ENCODE peak calls at places on chromosome 6, in six cellular contexts. One of them, this sample, is unnamed. For H3K27me3, the result is how much of the 10 kb centered on the place peaks cover.

GRCh38 chr6:18148304-18149025 is 6.4 kb downstream of the TPMT start:
- DNase-seq in BE2C: no peak
- DNase-seq in fibroblast of lung: peak
- DNase-seq in thoracic aorta: no peak
- DNase-seq in heart left ventricle: no peak
- DNase-seq in left lung: no peak
- DNase-seq in this sample: no peak

GRCh38 chr6:137414599-137414998 is 79.6 kb downstream of the OLIG3 start:
- DNase-seq in BE2C: no peak
- DNase-seq in thoracic aorta: no peak
- DNase-seq in left lung: no peak
- DNase-seq in fibroblast of lung: no peak
- DNase-seq in heart left ventricle: no peak
- DNase-seq in this sample: no peak

GRCh38 chr6:149026530-149026942 is 279.7 kb downstream of the UST start:
- DNase-seq in BE2C: peak
- DNase-seq in heart left ventricle: no peak
- DNase-seq in thoracic aorta: no peak
- DNase-seq in left lung: no peak
- DNase-seq in fibroblast of lung: peak
- DNase-seq in this sample: no peak

GRCh38 chr6:136371117-136371696 is 81.6 kb upstream of the BCLAF1 start:
- DNase-seq in thoracic aorta: no peak
- DNase-seq in left lung: no peak
- DNase-seq in BE2C: no peak
- DNase-seq in heart left ventricle: no peak
- DNase-seq in fibroblast of lung: no peak
- DNase-seq in this sample: no peak

GRCh38 chr6:42935322-42935721 is 6.0 kb downstream of the CNPY3 start:
- DNase-seq in fibroblast of lung: no peak
- DNase-seq in heart left ventricle: no peak
- DNase-seq in thoracic aorta: no peak
- DNase-seq in left lung: peak
- DNase-seq in BE2C: no peak
- DNase-seq in this sample: no peak

GRCh38 chr6:52746213-52746612 is 17.1 kb downstream of the GSTA2 start:
- DNase-seq in left lung: no peak
- DNase-seq in thoracic aorta: no peak
- DNase-seq in fibroblast of lung: no peak
- DNase-seq in BE2C: no peak
- DNase-seq in heart left ventricle: no peak
- DNase-seq in this sample: no peak

GRCh38 chr6:29974901-29975560 is 32.7 kb downstream of the HLA-A start:
- DNase-seq in fibroblast of lung: no peak
- DNase-seq in heart left ventricle: no peak
- DNase-seq in left lung: no peak
- DNase-seq in BE2C: no peak
- DNase-seq in thoracic aorta: no peak
- DNase-seq in this sample: no peak

GRCh38 chr6:20202070-20202658 is 10.1 kb downstream of the MBOAT1 start:
- DNase-seq in BE2C: no peak
- DNase-seq in left lung: no peak
- DNase-seq in fibroblast of lung: peak
- DNase-seq in thoracic aorta: no peak
- DNase-seq in heart left ventricle: no peak
- DNase-seq in this sample: no peak

GRCh38 chr6:56752009-56752408 is 109.3 kb upstream of the DST start:
- DNase-seq in BE2C: no peak
- DNase-seq in heart left ventricle: no peak
- DNase-seq in thoracic aorta: no peak
- DNase-seq in left lung: no peak
- DNase-seq in fibroblast of lung: peak
- DNase-seq in this sample: no peak

GRCh38 chr6:163679753-163680152 is 265.2 kb downstream of the QKI start:
- DNase-seq in fibroblast of lung: no peak
- DNase-seq in BE2C: no peak
- DNase-seq in left lung: no peak
- DNase-seq in heart left ventricle: no peak
- DNase-seq in thoracic aorta: no peak
- DNase-seq in this sample: no peak

GRCh38 chr6:159973951-159974350 is 5.1 kb downstream of the IGF2R start:
- DNase-seq in thoracic aorta: no peak
- DNase-seq in fibroblast of lung: peak
- DNase-seq in heart left ventricle: no peak
- DNase-seq in left lung: no peak
- DNase-seq in BE2C: no peak
- DNase-seq in this sample: no peak

GRCh38 chr6:162416307-162416706 is 311.3 kb downstream of the PRKN start:
- DNase-seq in heart left ventricle: no peak
- DNase-seq in left lung: no peak
- DNase-seq in thoracic aorta: no peak
- DNase-seq in fibroblast of lung: no peak
- DNase-seq in BE2C: no peak
- DNase-seq in this sample: no peak

GRCh38 chr6:122869437-122870024 is 80.5 kb downstream of the SMPDL3A start:
- DNase-seq in BE2C: peak
- DNase-seq in fibroblast of lung: peak
- DNase-seq in heart left ventricle: no peak
- DNase-seq in left lung: no peak
- DNase-seq in thoracic aorta: no peak
- DNase-seq in this sample: no peak

GRCh38 chr6:47301441-47301840 is 8.3 kb downstream of the TNFRSF21 start:
- DNase-seq in thoracic aorta: no peak
- DNase-seq in fibroblast of lung: no peak
- DNase-seq in BE2C: no peak
- DNase-seq in left lung: no peak
- DNase-seq in heart left ventricle: no peak
- DNase-seq in this sample: no peak

GRCh38 chr6:157172830-157173536 is 150.3 kb downstream of the TMEM242 start:
- DNase-seq in thoracic aorta: no peak
- DNase-seq in heart left ventricle: no peak
- DNase-seq in fibroblast of lung: no peak
- DNase-seq in left lung: no peak
- DNase-seq in BE2C: no peak
- DNase-seq in this sample: no peak

GRCh38 chr6:157169656-157170055 is 153.7 kb downstream of the TMEM242 start:
- DNase-seq in BE2C: no peak
- DNase-seq in fibroblast of lung: no peak
- DNase-seq in thoracic aorta: no peak
- DNase-seq in heart left ventricle: no peak
- DNase-seq in left lung: no peak
- DNase-seq in this sample: no peak

GRCh38 chr6:157172088-157172768 is 151.1 kb downstream of the TMEM242 start:
- DNase-seq in thoracic aorta: no peak
- DNase-seq in fibroblast of lung: no peak
- DNase-seq in left lung: no peak
- DNase-seq in BE2C: no peak
- DNase-seq in heart left ventricle: no peak
- DNase-seq in this sample: no peak

GRCh38 chr6:157170535-157170934 is 152.8 kb downstream of the TMEM242 start:
- DNase-seq in left lung: no peak
- DNase-seq in fibroblast of lung: no peak
- DNase-seq in BE2C: no peak
- DNase-seq in heart left ventricle: no peak
- DNase-seq in thoracic aorta: no peak
- DNase-seq in this sample: no peak

GRCh38 chr6:157169186-157169585 is 154.1 kb downstream of the TMEM242 start:
- DNase-seq in fibroblast of lung: no peak
- DNase-seq in thoracic aorta: no peak
- DNase-seq in left lung: no peak
- DNase-seq in heart left ventricle: no peak
- DNase-seq in BE2C: no peak
- DNase-seq in this sample: no peak
- TF ChIP-seq CTCF in fibroblast of lung: no peak
- TF ChIP-seq CTCF in thoracic aorta: no peak
- TF ChIP-seq CTCF in left lung: no peak
- TF ChIP-seq CTCF in heart left ventricle: no peak
- TF ChIP-seq CTCF in BE2C: no peak
- TF ChIP-seq CTCF in this sample: no peak

DNA sequence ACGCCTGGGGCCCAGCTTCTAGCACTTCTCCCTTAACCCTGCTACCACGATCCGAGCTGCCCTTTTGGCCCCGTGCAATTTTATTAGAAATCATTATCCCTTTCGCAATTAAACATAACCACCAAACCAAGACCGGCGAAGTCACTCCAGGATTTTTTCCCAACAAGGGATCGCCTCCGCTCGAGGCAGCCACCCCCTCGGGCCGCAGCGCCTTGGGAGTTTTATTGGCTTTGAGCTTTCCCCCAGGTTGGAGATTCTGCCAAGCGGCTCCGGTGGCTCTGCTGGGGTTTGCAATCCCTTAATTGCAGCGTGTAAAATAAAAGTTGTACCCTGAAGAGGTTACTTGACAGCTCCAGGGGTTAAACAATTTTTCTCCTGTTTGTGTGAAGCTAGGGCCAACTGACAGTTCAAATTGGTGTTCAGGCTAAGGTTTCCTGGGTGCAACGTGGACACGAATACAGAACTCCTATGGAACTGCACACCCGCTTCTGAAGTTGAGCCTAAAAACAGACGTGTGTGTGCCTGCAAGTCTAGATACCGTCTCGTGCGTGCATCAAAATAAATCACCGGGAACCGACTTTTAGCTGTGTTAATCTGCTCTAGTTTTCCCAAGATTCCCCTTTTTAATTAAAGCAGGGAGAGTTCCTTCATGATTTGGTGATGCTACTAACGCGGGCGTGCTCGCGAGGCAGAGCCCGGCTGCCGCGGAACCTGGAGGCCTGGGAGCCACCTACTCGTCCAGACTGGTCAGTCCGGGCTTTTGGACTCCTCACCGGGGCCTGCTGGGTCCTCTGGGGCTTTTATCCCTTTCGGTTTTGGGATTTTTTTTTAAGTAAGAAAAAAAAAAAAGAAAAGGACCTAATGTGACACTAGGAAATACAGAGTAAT is 963 bp upstream of the TFAP2A start:
- DNase-seq in left lung: no peak
- DNase-seq in fibroblast of lung: no peak
- DNase-seq in thoracic aorta: no peak
- DNase-seq in heart left ventricle: no peak
- DNase-seq in BE2C: no peak
- DNase-seq in this sample: no peak
- H3K27me3 ChIP-seq in left lung: half or more
- H3K27me3 ChIP-seq in fibroblast of lung: half or more
- H3K27me3 ChIP-seq in thoracic aorta: under half
- H3K27me3 ChIP-seq in heart left ventricle: half or more
- H3K27me3 ChIP-seq in BE2C: half or more
- H3K27me3 ChIP-seq in this sample: under half

GRCh38 chr6:139204978-139205377 is 70.1 kb downstream of the HECA start:
- DNase-seq in left lung: no peak
- DNase-seq in BE2C: no peak
- DNase-seq in thoracic aorta: no peak
- DNase-seq in heart left ventricle: no peak
- DNase-seq in fibroblast of lung: no peak
- DNase-seq in this sample: no peak
- TF ChIP-seq CTCF in left lung: no peak
- TF ChIP-seq CTCF in BE2C: no peak
- TF ChIP-seq CTCF in thoracic aorta: no peak
- TF ChIP-seq CTCF in heart left ventricle: no peak
- TF ChIP-seq CTCF in fibroblast of lung: no peak
- TF ChIP-seq CTCF in this sample: no peak

DNA sequence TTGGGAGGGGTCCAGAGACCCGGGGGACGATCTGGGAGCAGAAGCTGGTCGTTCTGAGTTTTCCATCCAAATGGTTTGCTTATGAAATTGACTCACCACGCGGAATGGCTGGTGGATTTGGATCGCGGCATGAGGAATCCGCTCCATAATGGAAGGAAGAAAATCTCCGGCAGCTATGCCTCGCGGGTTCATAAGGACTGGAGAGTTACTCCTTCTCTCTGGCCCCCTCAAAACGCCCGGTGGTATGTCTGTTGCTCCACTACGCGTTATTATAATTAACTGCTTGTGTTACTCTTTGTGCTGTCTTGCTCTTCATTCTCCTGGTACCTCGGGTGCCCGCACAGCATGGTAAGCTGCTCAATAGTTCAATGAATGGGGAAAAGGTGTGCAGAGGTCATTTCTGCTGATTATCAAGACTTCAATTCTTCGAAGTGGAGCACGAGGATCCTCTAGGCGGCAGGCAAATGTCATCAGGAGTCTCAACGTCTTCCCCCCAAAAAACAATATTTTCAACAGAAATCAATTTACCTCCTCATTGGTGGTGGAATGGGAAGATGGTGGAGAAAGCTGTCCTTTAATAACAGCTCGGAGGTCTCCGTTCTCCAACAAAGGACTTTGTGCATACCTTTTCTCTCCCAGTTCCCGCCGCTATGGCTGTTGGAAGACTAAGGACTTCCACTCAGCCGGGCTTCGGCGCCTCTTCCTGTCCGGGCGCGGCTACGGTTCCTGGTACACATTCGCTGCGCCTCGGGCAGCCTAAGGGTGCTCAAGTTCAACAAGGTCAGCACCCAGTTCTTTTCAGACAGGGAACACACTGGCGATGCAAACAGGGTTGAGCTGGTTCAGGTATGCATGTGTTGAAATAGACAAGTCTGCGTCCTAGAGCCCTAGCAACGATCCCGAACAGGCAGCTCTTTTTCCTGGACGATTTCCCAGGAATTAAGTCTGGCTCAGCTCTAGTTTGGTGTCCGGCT is 9.2 kb upstream of the PRSS16 start:
- DNase-seq in left lung: no peak
- DNase-seq in BE2C: peak
- DNase-seq in heart left ventricle: no peak
- DNase-seq in fibroblast of lung: no peak
- DNase-seq in thoracic aorta: no peak
- DNase-seq in this sample: no peak
- H3K27me3 ChIP-seq in left lung: half or more
- H3K27me3 ChIP-seq in BE2C: under half
- H3K27me3 ChIP-seq in heart left ventricle: half or more
- H3K27me3 ChIP-seq in fibroblast of lung: under half
- H3K27me3 ChIP-seq in thoracic aorta: under half
- H3K27me3 ChIP-seq in this sample: under half

DNA sequence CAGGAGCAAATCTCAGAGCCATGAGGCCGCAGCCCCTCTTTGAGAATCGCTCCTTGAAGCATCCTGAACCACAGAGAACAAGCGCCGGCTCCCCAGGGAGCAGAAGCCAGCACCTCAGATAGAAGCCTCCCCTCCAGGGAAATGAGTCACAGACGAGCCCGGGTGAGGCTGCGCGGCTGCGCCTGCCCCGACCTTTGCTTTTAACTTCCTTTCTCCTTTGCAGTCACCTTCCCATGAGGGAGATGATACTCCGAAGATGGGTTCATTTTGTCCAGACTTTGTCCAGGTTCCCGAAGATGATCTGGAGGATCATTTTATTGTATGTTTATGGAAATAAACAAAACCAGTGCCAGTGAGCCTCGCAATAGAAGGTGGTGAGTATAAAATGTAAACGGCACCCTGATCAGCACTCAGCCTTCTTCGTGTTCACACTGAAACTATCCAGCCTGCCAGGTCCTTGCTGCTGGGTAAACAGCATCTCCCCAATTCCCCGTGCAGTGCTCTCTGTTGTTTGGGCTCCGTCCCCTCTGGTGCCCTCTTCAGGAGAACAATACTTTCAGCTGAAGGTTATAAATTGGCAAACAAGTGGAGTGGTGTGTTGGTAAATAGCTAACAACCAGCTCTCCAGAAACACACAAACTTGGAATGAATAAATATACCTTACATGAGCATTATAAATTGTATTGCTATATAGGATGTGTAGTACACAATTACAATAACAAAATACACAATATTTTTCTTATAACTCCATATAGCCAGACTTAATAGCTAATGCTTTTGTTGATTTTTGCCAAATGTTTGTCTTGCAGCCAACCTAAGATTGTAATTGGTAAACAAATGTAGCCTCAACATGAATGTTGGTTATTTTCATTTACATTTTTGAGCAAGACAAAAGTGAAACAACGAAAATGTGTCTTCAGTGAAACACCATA is 41.4 kb upstream of the TMEM181 start:
- DNase-seq in left lung: no peak
- DNase-seq in heart left ventricle: peak
- DNase-seq in BE2C: peak
- DNase-seq in fibroblast of lung: peak
- DNase-seq in thoracic aorta: no peak
- DNase-seq in this sample: no peak
- TF ChIP-seq CTCF in left lung: peak
- TF ChIP-seq CTCF in heart left ventricle: peak
- TF ChIP-seq CTCF in BE2C: peak
- TF ChIP-seq CTCF in fibroblast of lung: peak
- TF ChIP-seq CTCF in thoracic aorta: no peak
- TF ChIP-seq CTCF in this sample: no peak

This sample was measured in ascending aorta.